ENCODE peak calls at places on chromosomes 6 and 20, in four cellular contexts. C, U, X and V are unnamed samples.
A peak's percentile ranks its signal among the peaks of the same experiment; 100 is the strongest.

GRCh38 chr6:14739830-14740229 is 506.0 kb upstream of the JARID2 start:
- DNase-seq in X (no peak), C (no peak), U (no peak), V (no peak)

GRCh38 chr6:26033132-26033941 is 53.9 kb upstream of the HFE start:
- DNase-seq in X (peak; percentile 81), C (peak; percentile 94), U (peak; percentile 80), V (peak; percentile 96)

GRCh38 chr6:139583420-139583819 is 209.0 kb upstream of the CITED2 start:
- DNase-seq in C (no peak), X (no peak), U (no peak), V (no peak)

GRCh38 chr6:87333033-87333432 is 4.0 kb upstream of the GJB7 start:
- DNase-seq in U (no peak), C (no peak), X (no peak), V (no peak)

GRCh38 chr6:44630125-44631028 is 242.9 kb downstream of the CDC5L start:
- DNase-seq in U (no peak), C (no peak), X (no peak), V (no peak)

GRCh38 chr6:126444874-126445273 is 105.0 kb downstream of the CENPW start:
- DNase-seq in X (no peak), C (no peak), U (no peak), V (peak; percentile 2)

GRCh38 chr6:2976571-2977085 is 5.3 kb upstream of the SERPINB6 start:
- DNase-seq in U (no peak), X (no peak), C (no peak), V (peak; percentile 82)

GRCh38 chr6:154763650-154764049 is 30.4 kb downstream of the SCAF8 start:
- DNase-seq in X (no peak), U (no peak), C (no peak), V (no peak)

GRCh38 chr6:110878751-110879539 is 4.4 kb downstream of the AMD1 start:
- DNase-seq in X (no peak), C (no peak), U (no peak), V (no peak)

GRCh38 chr20:45020236-45020886 is 54.0 kb downstream of the STK4 start:
- DNase-seq in C (no peak), U (no peak), X (no peak), V (no peak)

GRCh38 chr6:48177786-48178185 is 66.8 kb upstream of the PTCHD4 start:
- DNase-seq in C (no peak), X (no peak), U (no peak), V (no peak)

GRCh38 chr6:132388291-132388690 is 13.0 kb downstream of the MOXD1 start:
- DNase-seq in C (no peak), U (no peak), X (no peak), V (no peak)

GRCh38 chr20:49594929-49595311 is 27.0 kb upstream of the PTGIS start:
- DNase-seq in C (no peak), X (no peak), U (no peak), V (no peak)

GRCh38 chr6:836276-836853 is 143.4 kb upstream of the EXOC2 start:
- DNase-seq in U (no peak), X (no peak), C (no peak), V (no peak)

GRCh38 chr20:49964964-49965780 is 17.6 kb upstream of the SNAI1 start:
- DNase-seq in X (no peak), U (no peak), C (no peak), V (no peak)

GRCh38 chr20:4532772-4533171 is 188.9 kb upstream of the PRND start:
- DNase-seq in C (no peak), X (no peak), U (no peak), V (no peak)

GRCh38 chr20:13009682-13010406 is 1.1 kb downstream of the SPTLC3 start:
- DNase-seq in X (no peak), U (no peak), C (peak; percentile 77), V (peak; percentile 34)

GRCh38 chr6:123803862-123804681 is at the start of gene NKAIN2:
- DNase-seq in X (peak; percentile 56), C (no peak), U (no peak), V (no peak)

GRCh38 chr6:126113261-126113660 is 126.9 kb downstream of the TRMT11 start:
- DNase-seq in C (no peak), X (no peak), U (no peak), V (no peak)

GRCh38 chr6:26054937-26055669 is 32.1 kb upstream of the HFE start:
- DNase-seq in X (peak; percentile 80), C (peak; percentile 86), U (peak; percentile 88), V (peak; percentile 93)

GRCh38 chr6:52356017-52356416 is 5.9 kb upstream of the PAQR8 start:
- DNase-seq in X (no peak), U (no peak), C (no peak), V (no peak)

GRCh38 chr6:52351879-52352238 is 10.1 kb upstream of the PAQR8 start:
- DNase-seq in X (no peak), U (no peak), C (no peak), V (no peak)

GRCh38 chr6:52346503-52346902 is 15.4 kb upstream of the PAQR8 start:
- DNase-seq in C (no peak), U (no peak), X (no peak), V (no peak)

GRCh38 chr6:52352239-52353008 is 9.5 kb upstream of the PAQR8 start:
- DNase-seq in X (no peak), C (peak; percentile 91), U (no peak), V (peak; percentile 90)
- H3K4me3 ChIP-seq in X (no peak overlapping the region), C (peak overlapping the region; percentile 18), U (no peak overlapping the region), V (no peak overlapping the region)

GRCh38 chr20:62449951-62450815 is 22.8 kb upstream of the RBBP8NL start:
- DNase-seq in X (no peak), C (no peak), U (no peak), V (no peak)
- TF ChIP-seq CTCF in X (peak; percentile 7), C (no peak), U (no peak), V (no peak)

DNA sequence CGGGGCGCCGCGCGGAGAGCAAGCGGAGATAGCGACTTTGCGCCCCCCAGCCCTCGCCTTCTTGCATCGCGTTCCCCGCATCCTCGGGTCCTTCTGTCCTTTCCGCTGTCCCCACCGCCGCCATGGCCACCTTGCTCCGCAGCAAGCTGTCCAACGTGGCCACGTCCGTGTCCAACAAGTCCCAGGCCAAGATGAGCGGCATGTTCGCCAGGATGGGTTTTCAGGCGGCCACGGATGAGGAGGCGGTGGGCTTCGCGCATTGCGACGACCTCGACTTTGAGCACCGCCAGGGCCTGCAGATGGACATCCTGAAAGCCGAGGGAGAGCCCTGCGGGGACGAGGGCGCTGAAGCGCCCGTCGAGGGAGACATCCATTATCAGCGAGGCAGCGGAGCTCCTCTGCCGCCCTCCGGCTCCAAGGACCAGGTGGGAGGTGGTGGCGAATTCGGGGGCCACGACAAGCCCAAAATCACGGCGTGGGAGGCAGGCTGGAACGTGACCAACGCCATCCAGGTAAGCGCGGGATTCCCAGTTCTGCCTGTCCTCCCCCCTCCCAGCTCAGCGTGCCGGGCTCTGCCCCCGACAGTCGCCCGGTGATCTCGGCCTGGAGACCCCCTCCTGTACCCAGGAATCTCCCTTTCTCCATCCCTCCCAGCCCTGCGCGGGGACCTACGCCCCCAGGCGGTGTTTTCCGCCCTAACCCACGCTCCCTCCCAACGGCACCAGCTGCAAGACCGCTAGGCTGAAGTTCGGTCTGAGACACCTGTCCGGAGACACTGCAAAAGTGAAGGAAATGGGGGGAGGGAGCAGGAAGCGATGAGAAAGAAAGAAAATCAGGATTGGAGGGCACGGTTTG is 544 bp downstream of the SLC32A1 start:
- DNase-seq in X (no peak), U (no peak), C (no peak), V (no peak)
- H3K4me3 ChIP-seq in X (no peak overlapping the region), U (no peak overlapping the region), C (no peak overlapping the region), V (no peak overlapping the region)

GRCh38 chr20:46255440-46256104 is 52.7 kb downstream of the CDH22 start:
- DNase-seq in U (peak; percentile 55), X (peak; percentile 88), C (no peak), V (no peak)

GRCh38 chr20:46251211-46251673 is 57.1 kb downstream of the CDH22 start:
- DNase-seq in X (no peak), C (no peak), U (no peak), V (no peak)

GRCh38 chr20:46250772-46251171 is 57.5 kb downstream of the CDH22 start:
- DNase-seq in U (no peak), C (no peak), X (no peak), V (no peak)

GRCh38 chr20:46252352-46253091 is 55.8 kb downstream of the CDH22 start:
- DNase-seq in C (no peak), X (no peak), U (no peak), V (no peak)

DNA sequence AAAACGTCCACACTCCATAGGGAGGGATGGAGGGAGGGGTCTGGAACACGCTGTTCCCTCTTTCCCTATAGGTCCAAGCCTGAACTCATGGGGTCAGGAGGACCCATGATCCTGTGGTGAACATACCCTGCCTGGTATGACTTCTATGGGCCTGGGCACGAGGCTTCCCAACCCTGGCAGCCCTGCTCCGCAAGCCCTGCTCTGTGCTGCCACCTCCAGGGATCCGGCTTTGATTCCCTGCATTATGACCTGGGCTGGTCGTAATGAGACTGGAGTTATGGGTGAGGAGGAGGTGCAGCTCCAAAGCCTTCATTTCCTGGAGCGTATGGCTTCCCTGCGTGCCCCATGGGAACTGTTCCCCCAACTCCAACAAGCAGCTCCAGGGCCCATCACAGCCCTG is 54.9 kb downstream of the CDH22 start:
- DNase-seq in X (no peak), U (no peak), C (no peak), V (no peak)
- TF ChIP-seq CTCF in X (peak; percentile 11), U (no peak), C (no peak), V (peak; percentile 12)